ENCODE peak calls at places on chromosomes 11 and 22, in five cellular contexts. D is AG08395, Z is NCI-H345, E is SW480, M is fibroblast of mammary gland. Y is an unnamed sample.

GRCh38 chr22:50027639-50028537 is 15.3 kb upstream of the IL17REL start:
- DNase-seq in E (peak; percentile 85), Z (no peak), M (no peak), D (no peak), Y (no peak)

GRCh38 chr11:72179804-72180396 is 12.0 kb upstream of the FOLR1 start:
- DNase-seq in E (peak; percentile 50), D (no peak), Z (no peak), M (peak; percentile 29), Y (no peak)

GRCh38 chr22:25754527-25755202 is 12.7 kb downstream of the MYO18B start:
- DNase-seq in M (peak; percentile 94), D (peak; percentile 67), E (no peak), Z (no peak), Y (no peak)

GRCh38 chr11:65437436-65438227 is 15.0 kb downstream of the NEAT1 start:
- DNase-seq in M (peak; percentile 48), D (no peak), E (no peak), Z (no peak), Y (no peak)

GRCh38 chr11:19951558-19952083 is 208.7 kb downstream of the DBX1 start:
- DNase-seq in M (peak; percentile 67), E (peak; percentile 38), D (peak; percentile 57), Z (peak; percentile 47), Y (peak; percentile 58)

GRCh38 chr11:92688416-92688815 is 281.0 kb upstream of the MTNR1B start:
- DNase-seq in M (no peak), E (no peak), Z (no peak), D (no peak), Y (no peak)

GRCh38 chr11:130431806-130432205 is 3.4 kb upstream of the ADAMTS8 start:
- DNase-seq in M (no peak), D (no peak), Z (no peak), E (no peak), Y (no peak)

GRCh38 chr11:71184421-71185210 is 67.8 kb downstream of the SHANK2 start:
- DNase-seq in Z (no peak), D (no peak), E (no peak), M (no peak), Y (no peak)

GRCh38 chr11:22432331-22433065 is 94.3 kb downstream of the SLC17A6 start:
- DNase-seq in M (peak; percentile 10), E (no peak), Z (peak; percentile 71), D (no peak), Y (no peak)

GRCh38 chr11:44221992-44222391 is 87.9 kb downstream of the ALX4 start:
- DNase-seq in M (no peak), D (no peak), Z (no peak), E (no peak), Y (no peak)

GRCh38 chr11:61092280-61092766 is 10.0 kb upstream of the CD5 start:
- DNase-seq in Z (no peak), D (no peak), M (no peak), E (no peak), Y (no peak)

GRCh38 chr11:119794141-119794665 is 65.2 kb upstream of the NECTIN1 start:
- DNase-seq in E (no peak), Z (no peak), M (no peak), D (no peak), Y (no peak)

GRCh38 chr11:63549411-63549810 is 12.8 kb downstream of the PLAAT4 start:
- DNase-seq in D (no peak), M (no peak), E (no peak), Z (no peak), Y (no peak)

GRCh38 chr11:120298461-120298860 is 26.6 kb upstream of the TLCD5 start:
- DNase-seq in Z (no peak), E (no peak), D (no peak), M (no peak), Y (no peak)

GRCh38 chr11:121441533-121441932 is 10.6 kb upstream of the SORL1 start:
- DNase-seq in E (no peak), Z (peak; percentile 50), D (no peak), M (no peak), Y (no peak)

GRCh38 chr11:117823294-117823940 is 1.1 kb downstream of the FXYD2 start:
- DNase-seq in E (no peak), D (no peak), Z (no peak), M (no peak), Y (no peak)

GRCh38 chr11:73797457-73797856 is 9.8 kb downstream of the MRPL48 start:
- DNase-seq in M (no peak), D (no peak), Z (no peak), E (no peak), Y (no peak)

GRCh38 chr11:95067042-95067827 is 516 bp downstream of the SRSF8 start:
- DNase-seq in Z (peak; percentile 79), E (peak; percentile 84), D (peak; percentile 75), M (peak; percentile 60), Y (peak; percentile 82)

GRCh38 chr11:56750190-56750589 is 1.7 kb upstream of the OR9G4 start:
- DNase-seq in Z (no peak), D (no peak), E (no peak), M (no peak), Y (no peak)

GRCh38 chr11:9490376-9490775 is 29.6 kb downstream of the ZNF143 start:
- DNase-seq in E (no peak), Z (no peak), D (no peak), M (no peak), Y (no peak)

GRCh38 chr11:116618461-116618860 is 154.3 kb downstream of the BUD13 start:
- DNase-seq in E (no peak), D (no peak), M (no peak), Z (no peak), Y (no peak)

GRCh38 chr22:50326225-50326958 is 420 bp downstream of the DENND6B start:
- DNase-seq in E (no peak), M (no peak), D (no peak), Z (no peak), Y (no peak)

GRCh38 chr11:877565-877964 is 33.0 kb downstream of the CHID1 start:
- DNase-seq in M (peak; percentile 6), Z (no peak), D (no peak), E (no peak), Y (no peak)

GRCh38 chr11:126371595-126371994 is 16.1 kb downstream of the ST3GAL4 start:
- DNase-seq in Z (no peak), D (no peak), M (no peak), E (no peak), Y (no peak)

GRCh38 chr11:16605440-16605970 is 132.9 kb upstream of the C11orf58 start:
- DNase-seq in E (peak; percentile 12), D (no peak), Z (peak; percentile 60), M (no peak), Y (peak; percentile 2)

GRCh38 chr11:31355131-31355530 is 14.4 kb downstream of the DCDC1 start:
- DNase-seq in M (peak; percentile 61), Z (peak; percentile 90), E (no peak), D (no peak), Y (no peak)

GRCh38 chr11:118290923-118291322 is 13.6 kb upstream of the CD3E start:
- DNase-seq in M (peak; percentile 17), Z (no peak), E (peak; percentile 78), D (no peak), Y (peak; percentile 81)

GRCh38 chr11:73249858-73250773 is 22.0 kb upstream of the P2RY6 start:
- DNase-seq in E (no peak), Z (no peak), D (no peak), M (no peak), Y (no peak)

GRCh38 chr11:111393096-111393495 is 14.0 kb upstream of the POU2AF1 start:
- DNase-seq in Z (no peak), D (no peak), M (peak; percentile 36), E (no peak), Y (no peak)

GRCh38 chr11:32015435-32015834 is 75.4 kb upstream of the RCN1 start:
- DNase-seq in M (no peak), D (no peak), Z (no peak), E (peak; percentile 58), Y (no peak)

GRCh38 chr22:23398701-23399366 is 181.3 kb downstream of the IGLL1 start:
- DNase-seq in D (no peak), M (no peak), Z (no peak), E (no peak), Y (no peak)

GRCh38 chr11:70605846-70606245 is 207.5 kb downstream of the CTTN start:
- DNase-seq in D (no peak), M (no peak), E (no peak), Z (no peak), Y (no peak)

GRCh38 chr11:114059984-114060401 is 482 bp downstream of the ZBTB16 start:
- DNase-seq in Z (peak; percentile 31), E (peak; percentile 41), M (peak; percentile 50), D (no peak), Y (no peak)

GRCh38 chr11:96817488-96817887 is 427.7 kb downstream of the JRKL start:
- DNase-seq in M (peak; percentile 9), D (no peak), E (peak; percentile 7), Z (no peak), Y (no peak)

GRCh38 chr11:23134627-23135026 is 274.4 kb upstream of the CCDC179 start:
- DNase-seq in D (no peak), Z (no peak), M (no peak), E (no peak), Y (no peak)

GRCh38 chr11:37115963-37116362 is 517.9 kb upstream of the RAG2 start:
- DNase-seq in M (no peak), Z (no peak), E (no peak), D (no peak), Y (no peak)

GRCh38 chr11:16779436-16779835 is 41.0 kb downstream of the C11orf58 start:
- DNase-seq in M (no peak), D (no peak), E (peak; percentile 22), Z (no peak), Y (no peak)

GRCh38 chr22:44623771-44624510 is 78.1 kb upstream of the PRR5 start:
- DNase-seq in D (no peak), Z (no peak), M (no peak), E (no peak), Y (no peak)